ENCODE peak calls at places on chromosomes 16 and 17, in five cellular contexts. One of them, this sample, is unnamed.

GRCh38 chr17:2192367-2193028 is 111.1 kb downstream of the SMG6 start:
- DNase-seq in choroid plexus epithelial cell: peak; percentile 92
- DNase-seq in NCI-H1436: no peak
- DNase-seq in upper lobe of right lung: no peak
- DNase-seq in SW 1271: peak; percentile 96
- DNase-seq in this sample: peak; percentile 100

GRCh38 chr17:39605492-39606433 is 2.0 kb downstream of the NEUROD2 start:
- DNase-seq in upper lobe of right lung: no peak
- DNase-seq in SW 1271: peak; percentile 19
- DNase-seq in NCI-H1436: no peak
- DNase-seq in choroid plexus epithelial cell: no peak
- DNase-seq in this sample: no peak

GRCh38 chr17:36544049-36544319 is 735 bp upstream of the GGNBP2 start:
- DNase-seq in upper lobe of right lung: no peak
- DNase-seq in NCI-H1436: no peak
- DNase-seq in SW 1271: peak; percentile 68
- DNase-seq in choroid plexus epithelial cell: no peak
- DNase-seq in this sample: peak; percentile 52

GRCh38 chr16:1526608-1527555 is 6.6 kb upstream of the TMEM204 start:
- DNase-seq in upper lobe of right lung: no peak
- DNase-seq in NCI-H1436: no peak
- DNase-seq in choroid plexus epithelial cell: no peak
- DNase-seq in SW 1271: no peak
- DNase-seq in this sample: no peak

GRCh38 chr17:19332371-19333131 is 30.0 kb downstream of the B9D1 start:
- DNase-seq in NCI-H1436: no peak
- DNase-seq in SW 1271: no peak
- DNase-seq in upper lobe of right lung: peak; percentile 56
- DNase-seq in choroid plexus epithelial cell: no peak
- DNase-seq in this sample: no peak

GRCh38 chr17:44587339-44587738 is 30.1 kb downstream of the FZD2 start:
- DNase-seq in choroid plexus epithelial cell: peak; percentile 89
- DNase-seq in SW 1271: peak; percentile 82
- DNase-seq in upper lobe of right lung: peak; percentile 66
- DNase-seq in NCI-H1436: no peak
- DNase-seq in this sample: peak; percentile 90

GRCh38 chr17:72657467-72658317 is 434.8 kb downstream of the SLC39A11 start:
- DNase-seq in SW 1271: no peak
- DNase-seq in NCI-H1436: no peak
- DNase-seq in upper lobe of right lung: no peak
- DNase-seq in choroid plexus epithelial cell: no peak
- DNase-seq in this sample: no peak

GRCh38 chr16:82639666-82640336 is 13.0 kb downstream of the CDH13 start:
- DNase-seq in upper lobe of right lung: peak; percentile 69
- DNase-seq in NCI-H1436: no peak
- DNase-seq in SW 1271: peak; percentile 43
- DNase-seq in choroid plexus epithelial cell: peak; percentile 80
- DNase-seq in this sample: peak; percentile 80

This sample was measured in HT1080.